ENCODE peak calls at places on chromosomes 16 and 17, in four cellular contexts. W is suprapubic skin, T is SK-N-SH, L is sigmoid colon. V is an unnamed sample.

GRCh38 chr17:8649157-8650118 is 18.9 kb upstream of the MYH10 start:
- DNase-seq in W (no peak), T (no peak), L (peak), V (no peak)

GRCh38 chr17:58273453-58274104 is 7.2 kb downstream of the MPO start:
- DNase-seq in W (no peak), T (peak), L (no peak), V (no peak)

GRCh38 chr17:78735832-78736525 is 46.1 kb downstream of the CYTH1 start:
- DNase-seq in W (no peak), T (no peak), L (no peak), V (no peak)

GRCh38 chr17:30433514-30433913 is 43.7 kb upstream of the GOSR1 start:
- DNase-seq in W (no peak), T (no peak), L (no peak), V (no peak)

GRCh38 chr16:9236319-9236718 is 144.9 kb downstream of the HAPSTR1 start:
- DNase-seq in W (no peak), T (no peak), L (no peak), V (no peak)

GRCh38 chr16:57610611-57611010 is 17.8 kb upstream of the ADGRG1 start:
- DNase-seq in W (peak), T (no peak), L (peak), V (no peak)

GRCh38 chr16:19948186-19949104 is 63.8 kb upstream of the GPRC5B start:
- DNase-seq in W (no peak), T (no peak), L (no peak), V (no peak)

GRCh38 chr16:71260995-71261394 is 28.2 kb downstream of the CMTR2 start:
- DNase-seq in W (no peak), T (no peak), L (no peak), V (no peak)

GRCh38 chr16:58933186-58933585 is 199.1 kb upstream of the GOT2 start:
- DNase-seq in W (no peak), T (no peak), L (no peak), V (no peak)

GRCh38 chr17:74274703-74275340 is 788 bp downstream of the DNAI2 start:
- DNase-seq in W (no peak), T (no peak), L (no peak), V (no peak)

GRCh38 chr16:74760007-74760767 is 14.4 kb downstream of the FA2H start:
- DNase-seq in W (no peak), T (no peak), L (no peak), V (no peak)

GRCh38 chr17:76953066-76953465 is 84.9 kb downstream of the MGAT5B start:
- DNase-seq in W (no peak), T (no peak), L (no peak), V (no peak)

GRCh38 chr17:8310601-8311123 is 621 bp downstream of the ARHGEF15 start:
- DNase-seq in W (no peak), T (no peak), L (no peak), V (no peak)

GRCh38 chr16:14329727-14330363 is 258.7 kb downstream of the MRTFB start:
- DNase-seq in W (no peak), T (no peak), L (no peak), V (no peak)

GRCh38 chr16:85616608-85617311 is 3.6 kb downstream of the GSE1 start:
- DNase-seq in W (no peak), T (peak), L (no peak), V (no peak)

GRCh38 chr17:11122908-11123307 is 118.1 kb upstream of the SHISA6 start:
- DNase-seq in W (no peak), T (no peak), L (peak), V (no peak)

GRCh38 chr17:58666858-58667267 is 25.0 kb downstream of the TEX14 start:
- DNase-seq in W (no peak), T (no peak), L (peak), V (no peak)

GRCh38 chr16:78122774-78123315 is 23.4 kb downstream of the WWOX start:
- DNase-seq in W (no peak), T (peak), L (no peak), V (no peak)

GRCh38 chr17:31318298-31319190 is 2.9 kb downstream of the EVI2A start:
- DNase-seq in W (no peak), T (no peak), L (peak), V (no peak)

GRCh38 chr17:77882481-77883212 is 75.9 kb upstream of the TNRC6C start:
- DNase-seq in W (no peak), T (no peak), L (peak), V (no peak)

GRCh38 chr17:64128787-64129514 is 993 bp downstream of the ERN1 start:
- DNase-seq in W (no peak), T (no peak), L (peak), V (no peak)

GRCh38 chr17:60335289-60335688 is 56.6 kb downstream of the USP32 start:
- DNase-seq in W (no peak), T (no peak), L (no peak), V (no peak)

GRCh38 chr17:9880582-9880999 is 24.5 kb downstream of the RCVRN start:
- DNase-seq in W (no peak), T (no peak), L (no peak), V (no peak)

GRCh38 chr16:50297301-50298074 is 31.1 kb downstream of the ADCY7 start:
- DNase-seq in W (peak), T (peak), L (peak), V (no peak)

GRCh38 chr17:76049239-76049638 is 22.1 kb upstream of the EVPL start:
- DNase-seq in W (no peak), T (no peak), L (no peak), V (no peak)

GRCh38 chr16:87382023-87382785 is 1.4 kb downstream of the FBXO31 start:
- DNase-seq in W (no peak), T (no peak), L (peak), V (no peak)
- TF ChIP-seq EP300 in W (no peak), T (no peak), L (no peak), V (no peak)

GRCh38 chr16:11251525-11252481 is 4.2 kb downstream of the SOCS1 start:
- DNase-seq in W (no peak), T (no peak), L (no peak), V (no peak)

GRCh38 chr16:11253995-11254912 is 1.8 kb downstream of the SOCS1 start:
- DNase-seq in W (no peak), T (no peak), L (no peak), V (no peak)

GRCh38 chr16:11254913-11255736 is 879 bp downstream of the SOCS1 start:
- DNase-seq in W (no peak), T (peak), L (peak), V (no peak)

GRCh38 chr16:11252482-11252931 is 3.5 kb downstream of the SOCS1 start:
- DNase-seq in W (no peak), T (no peak), L (no peak), V (no peak)

DNA sequence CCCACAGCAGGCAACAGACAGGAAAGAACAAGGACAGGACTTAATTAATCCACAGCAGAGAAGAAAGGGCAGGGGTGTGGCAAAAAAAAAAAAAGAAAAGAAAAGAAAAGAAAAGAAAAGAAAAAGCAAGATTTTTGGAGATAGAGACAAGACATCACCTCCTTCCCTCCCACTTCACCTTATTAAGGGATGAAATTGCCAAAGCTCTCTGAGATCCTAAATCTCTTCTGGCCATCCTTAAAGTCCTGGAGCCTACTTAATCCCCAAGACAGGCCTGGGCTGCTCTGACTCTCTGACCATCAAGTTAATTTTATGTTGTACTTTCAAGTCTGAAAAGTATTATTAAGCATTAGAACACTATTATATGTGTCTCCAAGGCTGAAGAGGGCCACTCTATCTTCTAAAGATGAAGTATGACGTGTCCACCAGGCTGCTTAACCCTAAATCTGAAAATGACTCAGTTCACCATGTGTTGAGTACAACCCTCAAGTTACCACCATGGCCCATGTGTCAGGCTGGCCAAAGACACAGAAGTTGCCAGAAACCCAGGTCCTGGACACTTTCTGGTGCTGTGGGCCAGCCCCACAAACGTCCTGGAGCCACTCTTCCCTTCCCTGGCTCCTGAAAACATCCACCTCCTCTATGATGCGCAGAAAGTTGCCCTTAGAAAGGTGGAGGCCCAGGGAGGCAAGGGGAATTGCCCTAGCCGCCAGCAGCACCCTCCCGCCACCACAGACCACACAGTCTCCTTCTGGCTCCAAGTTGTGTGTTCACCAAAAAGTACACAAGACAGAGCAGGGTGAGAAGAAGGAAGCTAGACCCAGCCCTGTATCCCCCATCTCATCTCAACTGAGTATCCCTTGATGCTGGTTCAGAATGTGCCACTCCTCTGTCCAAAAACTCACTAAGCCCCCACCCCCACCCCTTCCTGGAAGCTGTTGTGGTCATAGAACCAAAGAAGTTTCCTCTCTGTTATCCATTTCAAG is 2.7 kb downstream of the SOCS1 start:
- DNase-seq in W (no peak), T (no peak), L (no peak), V (no peak)
- H3K27ac ChIP-seq in W (no peak), T (no peak), L (no peak), V (peak)

GRCh38 chr17:79923974-79924638 is 84.9 kb upstream of the CBX4 start:
- DNase-seq in W (no peak), T (peak), L (no peak), V (no peak)

GRCh38 chr17:79924639-79924976 is 85.4 kb upstream of the CBX4 start:
- DNase-seq in W (no peak), T (no peak), L (no peak), V (no peak)

GRCh38 chr17:79926308-79927135 is 87.3 kb upstream of the CBX4 start:
- DNase-seq in W (no peak), T (no peak), L (no peak), V (no peak)

GRCh38 chr17:79926002-79926307 is 86.7 kb upstream of the CBX4 start:
- DNase-seq in W (no peak), T (no peak), L (no peak), V (no peak)

DNA sequence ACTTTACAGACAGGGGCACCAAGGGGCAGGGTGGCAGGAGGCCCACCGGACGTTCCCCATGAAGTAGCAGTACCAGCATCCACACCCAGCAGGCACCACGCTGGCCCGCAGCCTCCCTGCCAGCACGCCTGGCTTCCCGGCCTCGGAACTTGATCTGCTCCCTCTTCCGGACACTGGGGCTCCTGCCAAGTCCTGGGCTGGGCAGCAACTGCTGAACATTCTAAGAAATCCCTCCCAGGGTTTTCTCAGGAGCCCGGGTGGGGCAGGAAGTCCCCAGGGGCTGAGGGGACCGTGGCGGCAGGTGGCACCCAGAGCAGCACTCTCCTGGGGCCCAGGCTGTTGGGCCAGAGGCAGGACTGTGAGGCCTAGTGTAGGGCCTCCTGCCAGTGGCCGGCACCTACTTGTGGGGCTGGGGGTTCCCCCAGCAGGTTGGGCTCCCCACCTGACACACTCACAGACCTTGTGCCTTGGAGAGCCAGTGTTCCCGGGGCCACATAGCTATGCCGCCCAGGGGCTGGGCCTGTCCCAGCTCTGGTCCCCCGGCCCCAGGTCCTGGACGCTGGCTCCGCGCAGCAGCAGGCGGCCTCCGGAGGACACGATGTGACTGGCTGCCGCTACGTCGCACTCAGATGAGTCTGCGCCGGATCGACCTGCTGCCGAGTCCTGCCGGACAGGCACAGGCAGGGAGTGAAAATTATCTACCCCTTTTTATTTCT is 86.2 kb upstream of the CBX4 start:
- DNase-seq in W (no peak), T (no peak), L (no peak), V (no peak)
- TF ChIP-seq EP300 in W (no peak), T (no peak), L (no peak), V (no peak)

DNA sequence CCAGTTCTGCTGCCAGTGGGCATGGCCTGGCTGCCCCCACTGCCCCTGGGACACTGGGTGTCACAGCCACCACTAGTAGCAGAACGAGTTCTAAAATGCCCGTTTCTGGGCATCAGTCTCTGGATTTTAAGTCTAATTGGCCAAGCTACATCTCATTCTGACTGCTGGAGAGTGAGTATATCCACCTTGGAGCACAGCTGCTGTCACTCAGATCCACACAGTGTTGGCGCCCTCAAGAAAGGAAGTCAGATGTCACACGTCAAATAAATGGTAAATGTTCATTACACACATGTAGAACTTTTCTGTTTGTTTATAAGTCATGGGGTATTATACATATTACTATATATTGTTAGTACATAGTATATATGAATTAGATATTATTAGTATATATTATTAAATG is 19.4 kb downstream of the GNGT2 start:
- DNase-seq in W (no peak), T (no peak), L (no peak), V (no peak)
- H3K27ac ChIP-seq in W (no peak), T (no peak), L (no peak), V (no peak)

GRCh38 chr17:45893725-45894021 is 681 bp upstream of the MAPT start:
- DNase-seq in W (no peak), T (no peak), L (no peak), V (no peak)

GRCh38 chr17:45896803-45897693 is 2.7 kb downstream of the MAPT start:
- DNase-seq in W (no peak), T (no peak), L (no peak), V (no peak)

GRCh38 chr17:45894022-45894784 is at the start of gene MAPT:
- DNase-seq in W (peak), T (peak), L (peak), V (peak)

GRCh38 chr17:45895969-45896793 is 1.8 kb downstream of the MAPT start:
- DNase-seq in W (no peak), T (peak), L (no peak), V (no peak)

DNA sequence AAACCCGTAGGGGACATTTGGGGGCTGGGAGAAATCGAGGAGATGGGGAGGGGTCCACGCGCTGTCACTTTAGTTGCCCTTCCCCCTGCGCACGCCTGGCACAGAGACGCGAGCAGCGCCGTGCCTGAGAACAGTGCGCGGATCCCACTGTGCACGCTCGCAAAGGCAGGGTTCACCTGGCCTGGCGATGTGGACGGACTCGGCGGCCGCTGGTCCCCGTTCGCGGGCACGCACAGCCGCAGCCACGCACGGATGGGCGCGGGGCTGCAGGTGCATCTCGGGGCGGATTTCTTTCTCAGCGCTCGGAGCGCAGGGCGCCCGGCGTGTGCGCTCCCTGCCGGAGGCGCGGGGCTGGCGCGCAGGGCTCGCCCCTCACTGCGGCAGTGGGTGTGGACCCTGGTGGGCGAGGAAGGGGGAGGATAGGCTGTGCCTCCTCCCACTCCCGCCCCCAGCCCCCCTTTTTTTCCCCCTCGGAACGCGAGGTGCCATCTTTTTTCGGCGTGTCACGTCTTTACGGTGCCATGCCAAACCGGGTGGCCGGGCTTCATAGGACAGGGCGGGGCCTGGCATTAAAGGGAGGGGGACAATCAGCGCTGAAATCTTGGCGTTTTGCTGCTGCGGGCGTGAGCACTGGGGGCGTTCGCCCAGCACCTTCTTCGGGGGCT is 1.1 kb downstream of the MAPT start:
- DNase-seq in W (no peak), T (peak), L (no peak), V (no peak)
- TF ChIP-seq EP300 in W (no peak), T (no peak), L (no peak), V (no peak)

DNA sequence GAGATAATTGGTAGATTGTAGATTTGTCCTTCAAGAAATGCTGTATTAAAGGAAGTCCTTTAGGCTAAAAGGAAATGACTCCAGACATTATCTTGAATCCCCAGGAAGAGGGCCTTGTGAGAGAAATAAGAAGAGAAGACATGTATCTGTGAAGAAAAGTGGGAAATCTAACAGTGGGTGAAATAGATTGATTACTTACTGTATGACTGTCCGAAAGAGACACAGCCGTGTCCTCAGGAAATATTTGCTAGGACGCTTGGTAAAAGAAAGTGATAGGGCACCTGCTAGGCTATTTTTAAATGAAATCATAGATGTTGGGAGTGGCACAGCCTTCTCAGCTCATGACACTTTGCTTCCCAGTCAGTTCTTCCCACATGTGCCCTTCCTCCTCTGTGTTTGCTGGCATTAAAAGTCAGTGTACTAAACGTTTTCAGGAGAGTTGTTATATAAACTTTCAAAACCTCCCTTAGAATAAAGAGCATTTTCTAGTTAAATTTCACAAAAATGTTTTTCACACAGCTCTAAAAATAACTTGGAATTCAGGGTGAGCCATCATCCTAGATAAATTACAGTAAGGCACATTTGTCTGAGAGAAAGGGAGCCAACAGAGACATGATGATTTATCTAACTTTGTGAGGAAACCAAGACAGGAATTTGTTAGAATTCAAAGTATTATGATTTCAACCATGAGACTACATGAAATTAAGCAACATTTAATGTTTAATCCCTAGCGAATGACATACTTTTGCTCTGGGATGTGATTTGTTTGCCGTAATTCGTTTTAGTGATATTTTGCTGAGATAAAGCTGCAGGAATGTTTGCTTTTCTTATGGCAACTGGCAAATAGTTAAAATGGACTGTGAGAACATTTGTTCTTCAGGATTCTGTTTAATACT is 35.0 kb downstream of the DHRS7B start:
- DNase-seq in W (no peak), T (no peak), L (no peak), V (no peak)
- H3K27ac ChIP-seq in W (peak), T (peak), L (no peak), V (peak)

GRCh38 chr17:41559548-41559947 is 12.3 kb downstream of the KRT9 start:
- DNase-seq in W (no peak), T (no peak), L (no peak), V (no peak)

GRCh38 chr17:41567317-41567716 is 4.5 kb downstream of the KRT9 start:
- DNase-seq in W (no peak), T (no peak), L (no peak), V (no peak)

GRCh38 chr17:41563607-41564006 is 8.3 kb downstream of the KRT9 start:
- DNase-seq in W (no peak), T (no peak), L (no peak), V (no peak)

DNA sequence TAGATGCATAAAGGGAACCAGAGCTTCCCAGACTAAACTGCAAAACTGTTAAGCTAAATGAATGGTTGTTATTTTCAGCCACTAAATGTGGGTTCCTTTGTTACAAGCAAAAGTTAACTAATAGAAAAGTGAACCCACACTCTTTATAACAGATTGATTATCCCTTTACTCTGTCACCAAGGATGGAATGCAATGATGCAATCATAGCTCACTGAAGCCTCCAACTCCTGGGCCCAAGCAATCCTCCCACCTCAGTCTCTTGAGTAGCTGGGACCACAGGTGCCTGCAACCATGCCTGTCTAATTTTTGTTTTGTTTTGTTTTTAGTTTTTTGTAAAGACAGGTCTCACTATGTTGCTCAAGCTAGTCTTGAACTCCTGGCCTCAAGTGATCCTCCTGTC is 6.5 kb downstream of the KRT9 start:
- DNase-seq in W (no peak), T (no peak), L (no peak), V (no peak)
- TF ChIP-seq EP300 in W (no peak), T (no peak), L (no peak), V (no peak)

V was measured in esophagus muscularis mucosa.